ENCODE peak calls at places on chromosomes 3 and 15, in ten cellular contexts. J is stimulated activated CD8-positive, alpha-beta memory T cell treated with anti-CD3 and anti-CD28 coated beads, Interleukin-4, amount 100 ng/mL, for 24 hours; Z is fibroblast of the conjunctiva; D is Panc1; R is retina; F is EH; L is T-helper 9 cell; Q is effector CD4-positive, alpha-beta T cell; B is fibroblast of lung; O is AG09309. X is an unnamed sample.

GRCh38 chr3:195756935-195757302 is 36.1 kb downstream of the MUC20 start:
- DNase-seq in J (no peak), Z (no peak), D (no peak), R (no peak), F (no peak), L (no peak), Q (no peak), B (no peak), O (no peak), X (no peak)

GRCh38 chr3:155024006-155024638 is 56.0 kb upstream of the MME start:
- DNase-seq in J (no peak), Z (no peak), D (no peak), R (no peak), F (peak), L (no peak), Q (no peak), B (peak), O (no peak), X (no peak)

GRCh38 chr3:171323934-171324535 is 136.2 kb downstream of the TNIK start:
- DNase-seq in J (no peak), Z (no peak), D (no peak), R (no peak), F (peak), L (no peak), Q (no peak), B (no peak), O (peak), X (no peak)

GRCh38 chr15:46411900-46412299 is 777.1 kb downstream of the SQOR start:
- DNase-seq in J (no peak), Z (no peak), D (no peak), R (no peak), F (no peak), L (no peak), Q (no peak), B (no peak), O (no peak), X (no peak)

GRCh38 chr3:57587946-57588345 is 9.2 kb downstream of the ARF4 start:
- DNase-seq in J (no peak), Z (no peak), D (no peak), R (no peak), F (no peak), L (no peak), Q (no peak), B (no peak), O (no peak), X (no peak)

GRCh38 chr15:90266485-90266884 is 1.0 kb downstream of the NGRN start:
- DNase-seq in J (no peak), Z (no peak), D (no peak), R (no peak), F (peak), L (peak), Q (no peak), B (peak), O (no peak), X (no peak)

GRCh38 chr3:62368705-62369475 is 4.5 kb downstream of the FEZF2 start:
- DNase-seq in J (no peak), Z (no peak), D (no peak), R (peak), F (no peak), L (no peak), Q (no peak), B (no peak), O (no peak), X (no peak)

GRCh38 chr3:9316881-9317341 is 45.9 kb upstream of the THUMPD3 start:
- DNase-seq in J (no peak), Z (no peak), D (no peak), R (peak), F (peak), L (no peak), Q (no peak), B (peak), O (no peak), X (no peak)

GRCh38 chr3:48756640-48757039 is 39.6 kb upstream of the IP6K2 start:
- DNase-seq in J (no peak), Z (no peak), D (no peak), R (no peak), F (no peak), L (no peak), Q (no peak), B (peak), O (no peak), X (no peak)

X was measured in keratinocyte.